ENCODE peak calls at places on chromosome 16, in six cellular contexts. X, D, F, O, R and U are unnamed samples.

GRCh38 chr16:80583466-80583865 is 42.7 kb downstream of the DYNLRB2 start:
- DNase-seq in X (no peak), F (no peak), D (no peak), O (no peak), R (no peak), U (no peak)

GRCh38 chr16:86761117-86761971 is 183.0 kb downstream of the FOXL1 start:
- DNase-seq in O (peak; percentile 3), R (no peak), X (peak; percentile 73), F (no peak), D (no peak), U (peak; percentile 48)

GRCh38 chr16:11312718-11313492 is 31.8 kb upstream of the PRM1 start:
- DNase-seq in X (no peak), R (no peak), D (peak; percentile 77), O (peak; percentile 84), F (no peak), U (peak; percentile 81)

GRCh38 chr16:49876716-49877129 is 20.8 kb upstream of the ZNF423 start:
- DNase-seq in X (peak; percentile 92), R (no peak), O (no peak), D (peak; percentile 89), F (no peak), U (peak; percentile 89)

GRCh38 chr16:88455610-88456355 is 2.7 kb downstream of the ZFPM1 start:
- DNase-seq in X (peak; percentile 63), R (no peak), D (peak; percentile 73), O (peak; percentile 65), F (no peak), U (peak; percentile 63)

GRCh38 chr16:53061701-53062159 is 6.9 kb downstream of the CHD9 start:
- DNase-seq in X (no peak), D (peak; percentile 85), F (no peak), R (no peak), O (peak; percentile 33), U (peak; percentile 85)

GRCh38 chr16:85157813-85158701 is 45.8 kb upstream of the CIBAR2 start:
- DNase-seq in X (peak; percentile 79), D (no peak), F (no peak), R (peak; percentile 16), O (no peak), U (no peak)

GRCh38 chr16:67893791-67894399 is 841 bp downstream of the PSKH1 start:
- DNase-seq in O (no peak), R (no peak), F (no peak), D (no peak), X (no peak), U (peak; percentile 58)

GRCh38 chr16:50326835-50327465 is 41.8 kb downstream of the BRD7 start:
- DNase-seq in D (no peak), X (no peak), R (no peak), O (no peak), F (no peak), U (no peak)

GRCh38 chr16:17329412-17329811 is 141.3 kb downstream of the XYLT1 start:
- DNase-seq in D (no peak), R (no peak), X (no peak), F (no peak), O (no peak), U (no peak)

GRCh38 chr16:78659668-78660217 is 560.3 kb downstream of the WWOX start:
- DNase-seq in D (no peak), R (no peak), O (no peak), F (peak; percentile 81), X (no peak), U (no peak)

GRCh38 chr16:51151951-51152663 is 1.0 kb upstream of the SALL1 start:
- DNase-seq in X (peak; percentile 74), D (no peak), F (peak; percentile 57), R (no peak), O (no peak), U (peak; percentile 36)

GRCh38 chr16:28027055-28027454 is 36.5 kb downstream of the GSG1L start:
- DNase-seq in X (no peak), O (no peak), F (no peak), D (no peak), R (no peak), U (no peak)

GRCh38 chr16:10616744-10617640 is 36.6 kb upstream of the EMP2 start:
- DNase-seq in D (peak; percentile 80), F (no peak), X (peak; percentile 84), R (no peak), O (peak; percentile 94), U (peak; percentile 93)

GRCh38 chr16:57536306-57537193 is at the start of gene CCDC102A:
- DNase-seq in O (no peak), R (peak; percentile 36), D (peak; percentile 73), F (no peak), X (peak; percentile 86), U (peak; percentile 42)

GRCh38 chr16:4663756-4664465 is 29.5 kb upstream of the NUDT16L1 start:
- DNase-seq in R (peak; percentile 64), O (no peak), D (peak; percentile 75), X (no peak), F (peak; percentile 21), U (peak; percentile 60)

GRCh38 chr16:14187517-14188338 is 116.6 kb downstream of the MRTFB start:
- DNase-seq in R (no peak), D (no peak), X (no peak), F (no peak), O (no peak), U (no peak)

GRCh38 chr16:70735141-70735979 is 49.5 kb upstream of the MTSS2 start:
- DNase-seq in X (no peak), D (no peak), O (no peak), R (no peak), F (no peak), U (no peak)

GRCh38 chr16:30030841-30031413 is at the start of gene TLCD3B:
- DNase-seq in X (peak; percentile 80), R (no peak), F (peak; percentile 22), D (no peak), O (no peak), U (no peak)

GRCh38 chr16:991759-992158 is 10.2 kb downstream of the SOX8 start:
- DNase-seq in R (no peak), D (no peak), O (no peak), X (no peak), F (no peak), U (no peak)

GRCh38 chr16:73202176-73202729 is 154.3 kb upstream of the ZFHX3 start:
- DNase-seq in R (no peak), D (peak; percentile 64), O (no peak), F (no peak), X (no peak), U (peak; percentile 85)

GRCh38 chr16:27853651-27854050 is 209.9 kb downstream of the GSG1L start:
- DNase-seq in D (no peak), F (no peak), X (no peak), R (no peak), O (no peak), U (no peak)

GRCh38 chr16:71896688-71897368 is 1.5 kb downstream of the IST1 start:
- DNase-seq in D (no peak), O (no peak), X (no peak), R (no peak), F (no peak), U (no peak)

GRCh38 chr16:31200821-31201510 is 1.6 kb downstream of the PYCARD start:
- DNase-seq in R (peak; percentile 50), F (no peak), D (no peak), O (peak; percentile 31), X (no peak), U (peak; percentile 68)

GRCh38 chr16:63447121-63447520 is 1410.9 kb upstream of the CDH8 start:
- DNase-seq in X (no peak), D (no peak), R (no peak), O (no peak), F (peak; percentile 20), U (no peak)

GRCh38 chr16:12257926-12258561 is 281.5 kb downstream of the SNX29 start:
- DNase-seq in F (peak; percentile 55), R (no peak), X (no peak), O (no peak), D (peak; percentile 75), U (peak; percentile 71)

GRCh38 chr16:30095166-30096078 is 591 bp downstream of the YPEL3 start:
- DNase-seq in R (no peak), F (no peak), X (no peak), O (no peak), D (peak; percentile 70), U (peak; percentile 50)

GRCh38 chr16:89697161-89697615 is 4.3 kb downstream of the SPATA2L start:
- DNase-seq in X (peak; percentile 50), R (no peak), O (no peak), F (peak; percentile 79), D (peak; percentile 68), U (no peak)

GRCh38 chr16:56610017-56610608 is 1.7 kb downstream of the MT2A start:
- DNase-seq in D (peak; percentile 69), O (peak; percentile 55), R (no peak), X (no peak), F (no peak), U (peak; percentile 61)

GRCh38 chr16:67883872-67884261 is 818 bp upstream of the NRN1L start:
- DNase-seq in R (peak; percentile 4), O (peak; percentile 67), X (peak; percentile 90), F (peak; percentile 43), D (no peak), U (peak; percentile 64)

GRCh38 chr16:57538235-57538711 is 1.9 kb upstream of the CCDC102A start:
- DNase-seq in X (no peak), O (no peak), R (no peak), D (peak; percentile 33), F (no peak), U (peak; percentile 13)

GRCh38 chr16:27083861-27084261 is 17.1 kb downstream of the C16orf82 start:
- DNase-seq in F (no peak), R (no peak), D (no peak), O (no peak), X (peak; percentile 45), U (no peak)